ENCODE peak calls at places on chromosome 19, in five cellular contexts. One of them, this sample, is unnamed. For H3K4me1, the result is how much of the 10 kb centered on the place peaks cover.

GRCh38 chr19:34188388-34188787 is 16.1 kb downstream of the LSM14A start:
- ATAC-seq in gastrocnemius medialis: peak
- ATAC-seq in heart left ventricle: no peak
- ATAC-seq in A549: no peak
- ATAC-seq in upper lobe of left lung: peak
- ATAC-seq in this sample: no peak

GRCh38 chr19:50500753-50501151 is 10.2 kb downstream of the JOSD2 start:
- ATAC-seq in A549: peak
- ATAC-seq in upper lobe of left lung: peak
- ATAC-seq in gastrocnemius medialis: peak
- ATAC-seq in heart left ventricle: peak
- ATAC-seq in this sample: no peak

GRCh38 chr19:13154241-13154778 is 4.1 kb downstream of the IER2 start:
- ATAC-seq in gastrocnemius medialis: no peak
- ATAC-seq in heart left ventricle: peak
- ATAC-seq in upper lobe of left lung: peak
- ATAC-seq in A549: no peak
- ATAC-seq in this sample: peak

GRCh38 chr19:8615813-8616596 is 5.5 kb upstream of the ADAMTS10 start:
- ATAC-seq in A549: peak
- ATAC-seq in upper lobe of left lung: peak
- ATAC-seq in gastrocnemius medialis: no peak
- ATAC-seq in heart left ventricle: peak
- ATAC-seq in this sample: no peak

GRCh38 chr19:38145627-38146026 is 78.4 kb downstream of the DPF1 start:
- ATAC-seq in heart left ventricle: peak
- ATAC-seq in gastrocnemius medialis: peak
- ATAC-seq in A549: no peak
- ATAC-seq in upper lobe of left lung: peak
- ATAC-seq in this sample: peak

GRCh38 chr19:17582613-17583012 is 27.2 kb downstream of the COLGALT1 start:
- ATAC-seq in heart left ventricle: no peak
- ATAC-seq in gastrocnemius medialis: no peak
- ATAC-seq in upper lobe of left lung: no peak
- ATAC-seq in A549: no peak
- ATAC-seq in this sample: no peak

GRCh38 chr19:10399878-10400277 is 3.5 kb downstream of the CDC37 start:
- ATAC-seq in A549: no peak
- ATAC-seq in upper lobe of left lung: no peak
- ATAC-seq in gastrocnemius medialis: peak
- ATAC-seq in heart left ventricle: peak
- ATAC-seq in this sample: no peak

GRCh38 chr19:1855040-1855827 is 7.0 kb upstream of the REXO1 start:
- ATAC-seq in A549: peak
- ATAC-seq in gastrocnemius medialis: peak
- ATAC-seq in heart left ventricle: peak
- ATAC-seq in upper lobe of left lung: peak
- ATAC-seq in this sample: peak

GRCh38 chr19:2175742-2176141 is 12.0 kb downstream of the DOT1L start:
- ATAC-seq in A549: no peak
- ATAC-seq in heart left ventricle: no peak
- ATAC-seq in gastrocnemius medialis: no peak
- ATAC-seq in upper lobe of left lung: no peak
- ATAC-seq in this sample: no peak

GRCh38 chr19:29687244-29687896 is 22.1 kb downstream of the PLEKHF1 start:
- ATAC-seq in upper lobe of left lung: peak
- ATAC-seq in gastrocnemius medialis: peak
- ATAC-seq in A549: peak
- ATAC-seq in heart left ventricle: peak
- ATAC-seq in this sample: peak

GRCh38 chr19:4815426-4816387 is 15.8 kb downstream of the TICAM1 start:
- ATAC-seq in heart left ventricle: peak
- ATAC-seq in upper lobe of left lung: peak
- ATAC-seq in A549: peak
- ATAC-seq in gastrocnemius medialis: peak
- ATAC-seq in this sample: peak
- TF ChIP-seq POLR2A in heart left ventricle: no peak
- TF ChIP-seq POLR2A in upper lobe of left lung: no peak
- TF ChIP-seq POLR2A in A549: no peak
- TF ChIP-seq POLR2A in gastrocnemius medialis: no peak
- TF ChIP-seq POLR2A in this sample: no peak

GRCh38 chr19:57351867-57352266 is 796 bp downstream of the ZNF304 start:
- ATAC-seq in upper lobe of left lung: no peak
- ATAC-seq in A549: peak
- ATAC-seq in gastrocnemius medialis: no peak
- ATAC-seq in heart left ventricle: no peak
- ATAC-seq in this sample: no peak
- TF ChIP-seq CTCF in upper lobe of left lung: no peak
- TF ChIP-seq CTCF in A549: no peak
- TF ChIP-seq CTCF in gastrocnemius medialis: no peak
- TF ChIP-seq CTCF in heart left ventricle: no peak
- TF ChIP-seq CTCF in this sample: no peak

GRCh38 chr19:5974721-5975387 is 3.1 kb downstream of the RANBP3 start:
- ATAC-seq in gastrocnemius medialis: no peak
- ATAC-seq in heart left ventricle: no peak
- ATAC-seq in upper lobe of left lung: no peak
- ATAC-seq in A549: no peak
- ATAC-seq in this sample: no peak
- H3K4me1 ChIP-seq in gastrocnemius medialis: half or more
- H3K4me1 ChIP-seq in heart left ventricle: half or more
- H3K4me1 ChIP-seq in upper lobe of left lung: half or more
- H3K4me1 ChIP-seq in A549: under half
- H3K4me1 ChIP-seq in this sample: under half

DNA sequence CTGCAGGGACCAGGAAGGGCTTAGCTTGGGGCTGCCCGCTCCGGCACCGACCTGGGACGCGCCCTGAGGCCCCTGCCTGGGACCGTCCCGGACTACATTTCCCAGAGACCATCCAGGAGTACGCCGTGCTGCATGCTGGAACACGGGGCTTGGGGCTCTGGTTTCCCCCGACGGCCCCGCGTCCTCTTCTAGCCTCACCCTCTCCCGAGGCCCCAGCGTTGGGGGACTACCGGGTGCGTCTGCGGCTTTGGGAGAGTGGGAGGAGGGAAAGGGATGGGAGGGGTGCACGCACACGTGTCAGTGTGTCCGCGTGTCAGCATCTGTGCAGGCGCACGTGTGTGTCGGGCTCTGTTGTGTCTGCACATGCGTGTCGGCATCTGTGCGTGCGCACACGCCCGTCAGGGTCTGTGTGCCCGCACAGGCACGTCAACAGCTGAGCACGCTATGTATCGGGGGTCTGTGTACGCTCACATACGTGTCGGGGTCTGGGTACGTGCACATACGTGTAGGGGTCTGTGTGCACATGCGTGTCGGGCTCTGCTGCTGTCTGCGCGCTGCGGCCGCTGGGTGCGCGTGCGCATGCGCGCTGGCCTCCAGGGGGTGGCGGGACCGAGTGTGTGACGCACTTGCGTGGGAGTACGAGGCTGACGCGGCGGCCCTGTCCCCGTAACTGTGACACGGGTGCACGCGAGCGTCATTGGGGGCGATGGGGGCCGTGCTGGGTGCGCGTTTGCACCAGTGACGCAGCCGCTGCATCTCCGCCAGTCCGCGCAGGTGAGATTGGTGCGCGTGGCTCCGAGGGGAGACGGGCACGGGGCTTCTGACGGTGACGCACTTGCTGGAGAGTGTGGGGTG is at the start of gene ZNF331:
- ATAC-seq in A549: peak
- ATAC-seq in heart left ventricle: peak
- ATAC-seq in gastrocnemius medialis: peak
- ATAC-seq in upper lobe of left lung: peak
- ATAC-seq in this sample: peak
- TF ChIP-seq POLR2A in A549: peak
- TF ChIP-seq POLR2A in heart left ventricle: no peak
- TF ChIP-seq POLR2A in gastrocnemius medialis: peak
- TF ChIP-seq POLR2A in upper lobe of left lung: peak
- TF ChIP-seq POLR2A in this sample: peak

GRCh38 chr19:36113425-36113824 is 1.2 kb downstream of the POLR2I start:
- ATAC-seq in heart left ventricle: no peak
- ATAC-seq in A549: no peak
- ATAC-seq in gastrocnemius medialis: no peak
- ATAC-seq in upper lobe of left lung: no peak
- ATAC-seq in this sample: no peak

GRCh38 chr19:36115453-36116343 is at the start of gene TBCB:
- ATAC-seq in gastrocnemius medialis: no peak
- ATAC-seq in upper lobe of left lung: peak
- ATAC-seq in A549: peak
- ATAC-seq in heart left ventricle: peak
- ATAC-seq in this sample: peak

GRCh38 chr19:36112678-36113077 is 1.7 kb downstream of the OVOL3 start:
- ATAC-seq in heart left ventricle: no peak
- ATAC-seq in A549: no peak
- ATAC-seq in gastrocnemius medialis: no peak
- ATAC-seq in upper lobe of left lung: no peak
- ATAC-seq in this sample: no peak

GRCh38 chr19:36114763-36115452 is at the start of gene POLR2I:
- ATAC-seq in A549: peak
- ATAC-seq in heart left ventricle: peak
- ATAC-seq in upper lobe of left lung: peak
- ATAC-seq in gastrocnemius medialis: peak
- ATAC-seq in this sample: peak

GRCh38 chr19:36113895-36114762 is 546 bp downstream of the POLR2I start:
- ATAC-seq in gastrocnemius medialis: peak
- ATAC-seq in A549: peak
- ATAC-seq in heart left ventricle: peak
- ATAC-seq in upper lobe of left lung: no peak
- ATAC-seq in this sample: no peak
- TF ChIP-seq CTCF in gastrocnemius medialis: no peak
- TF ChIP-seq CTCF in A549: no peak
- TF ChIP-seq CTCF in heart left ventricle: no peak
- TF ChIP-seq CTCF in upper lobe of left lung: no peak
- TF ChIP-seq CTCF in this sample: no peak

GRCh38 chr19:7342143-7342542 is 6.6 kb upstream of the ARHGEF18 start:
- ATAC-seq in upper lobe of left lung: no peak
- ATAC-seq in gastrocnemius medialis: no peak
- ATAC-seq in A549: no peak
- ATAC-seq in heart left ventricle: no peak
- ATAC-seq in this sample: no peak
- H3K4me1 ChIP-seq in upper lobe of left lung: under half
- H3K4me1 ChIP-seq in gastrocnemius medialis: under half
- H3K4me1 ChIP-seq in A549: under half
- H3K4me1 ChIP-seq in heart left ventricle: under half
- H3K4me1 ChIP-seq in this sample: under half

DNA sequence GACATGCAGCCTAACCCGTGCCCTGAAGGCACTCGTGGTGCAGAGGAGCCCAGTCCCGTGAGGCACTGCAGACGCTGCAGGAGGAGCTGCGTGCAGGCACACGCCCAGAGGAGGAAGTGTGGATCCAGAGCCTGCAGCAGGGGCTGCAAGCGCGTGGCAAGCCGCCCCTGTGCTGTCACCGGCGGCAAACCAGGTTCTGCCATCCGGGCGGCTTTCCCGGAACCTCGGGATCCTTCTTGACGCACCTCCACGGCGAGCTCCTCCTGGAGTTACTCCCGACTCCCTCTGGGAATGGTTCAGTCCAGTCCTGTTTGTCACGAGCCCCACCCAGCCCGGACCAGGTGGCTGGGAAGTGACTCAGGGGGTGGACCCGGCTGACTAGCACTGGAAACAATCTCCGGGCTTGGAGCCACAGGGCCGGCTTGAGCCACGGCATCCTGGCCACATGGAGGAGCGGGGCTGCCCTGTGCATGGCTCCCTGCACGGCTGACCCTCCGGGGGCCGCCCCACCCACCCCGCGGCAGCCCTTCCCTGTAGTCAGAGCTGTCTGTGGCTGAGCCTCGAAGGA is 10.2 kb downstream of the DPP9 start:
- ATAC-seq in upper lobe of left lung: peak
- ATAC-seq in gastrocnemius medialis: peak
- ATAC-seq in heart left ventricle: peak
- ATAC-seq in A549: peak
- ATAC-seq in this sample: peak
- TF ChIP-seq POLR2A in upper lobe of left lung: no peak
- TF ChIP-seq POLR2A in gastrocnemius medialis: peak
- TF ChIP-seq POLR2A in heart left ventricle: no peak
- TF ChIP-seq POLR2A in A549: peak
- TF ChIP-seq POLR2A in this sample: no peak